ENCODE peak calls at places on chromosomes 11 and 22, in seven cellular contexts. M, S, U, X, W, Q and O are unnamed samples.
A peak's percentile ranks its signal among the peaks of the same experiment; 100 is the strongest.

GRCh38 chr11:74255741-74256369 is 55.6 kb downstream of the P4HA3 start:
- DNase-seq in M (peak; percentile 74), S (no peak), U (peak; percentile 77), X (peak; percentile 60), W (peak; percentile 48), Q (peak; percentile 58), O (peak; percentile 50)

GRCh38 chr11:70019576-70020011 is 58.5 kb upstream of the ANO1 start:
- DNase-seq in M (no peak), S (no peak), U (no peak), X (no peak), W (no peak), Q (no peak), O (no peak)

GRCh38 chr11:15742626-15743243 is 613.6 kb downstream of the SOX6 start:
- DNase-seq in M (no peak), S (no peak), U (no peak), X (no peak), W (no peak), Q (no peak), O (no peak)

GRCh38 chr22:33927752-33928151 is 7.5 kb upstream of the LARGE1 start:
- DNase-seq in M (no peak), S (no peak), U (no peak), X (no peak), W (no peak), Q (no peak), O (no peak)

GRCh38 chr11:113014262-113014661 is 53.0 kb downstream of the NCAM1 start:
- DNase-seq in M (no peak), S (no peak), U (no peak), X (no peak), W (no peak), Q (no peak), O (no peak)

GRCh38 chr22:23523746-23524145 is 56.3 kb downstream of the IGLL1 start:
- DNase-seq in M (no peak), S (no peak), U (peak; percentile 40), X (no peak), W (no peak), Q (peak; percentile 90), O (peak; percentile 13)

GRCh38 chr22:29060931-29061330 is 700 bp downstream of the C22orf31 start:
- DNase-seq in M (no peak), S (no peak), U (no peak), X (no peak), W (no peak), Q (no peak), O (no peak)

GRCh38 chr22:36065462-36065774 is 36.8 kb upstream of the RBFOX2 start:
- DNase-seq in M (no peak), S (no peak), U (no peak), X (no peak), W (no peak), Q (no peak), O (no peak)

GRCh38 chr22:49185312-49185969 is 642.2 kb downstream of the BRD1 start:
- DNase-seq in M (no peak), S (no peak), U (no peak), X (no peak), W (no peak), Q (no peak), O (peak; percentile 6)

GRCh38 chr22:49183208-49183825 is 644.4 kb downstream of the BRD1 start:
- DNase-seq in M (no peak), S (no peak), U (no peak), X (no peak), W (no peak), Q (no peak), O (peak; percentile 12)

GRCh38 chr22:49184736-49185135 is 642.9 kb downstream of the BRD1 start:
- DNase-seq in M (no peak), S (no peak), U (no peak), X (no peak), W (no peak), Q (no peak), O (peak; percentile 20)

GRCh38 chr22:49182416-49182815 is 645.3 kb downstream of the BRD1 start:
- DNase-seq in M (no peak), S (no peak), U (no peak), X (no peak), W (no peak), Q (no peak), O (peak; percentile 43)

DNA sequence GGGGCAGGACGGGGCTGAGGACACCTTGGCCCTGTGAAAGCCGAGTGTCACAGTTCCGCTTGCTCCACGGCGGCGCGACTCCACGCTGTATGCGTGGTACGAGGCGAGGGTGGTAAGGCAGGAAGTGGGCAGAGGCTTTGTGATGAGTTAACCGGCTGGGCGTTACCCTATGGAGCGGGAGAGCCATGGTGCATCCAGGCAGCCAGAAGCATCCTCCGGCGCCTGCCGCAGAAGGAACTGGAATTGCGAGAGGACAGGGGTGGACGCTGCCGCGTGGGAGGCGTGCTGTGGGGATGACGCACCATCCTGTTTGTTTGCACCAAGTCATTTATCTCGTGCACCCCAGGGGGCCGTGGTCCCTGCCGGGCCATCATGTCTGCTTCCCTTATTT is 643.9 kb downstream of the BRD1 start:
- DNase-seq in M (no peak), S (no peak), U (no peak), X (no peak), W (no peak), Q (no peak), O (peak; percentile 35)
- H3K9me3 ChIP-seq in M (peaks cover 3% of the 10 kb centered on the region), S (no peaks in the 10 kb centered on the region), U (no peaks in the 10 kb centered on the region), X (no peaks in the 10 kb centered on the region), W (no peaks in the 10 kb centered on the region), Q (no peaks in the 10 kb centered on the region), O (no peaks in the 10 kb centered on the region)

DNA sequence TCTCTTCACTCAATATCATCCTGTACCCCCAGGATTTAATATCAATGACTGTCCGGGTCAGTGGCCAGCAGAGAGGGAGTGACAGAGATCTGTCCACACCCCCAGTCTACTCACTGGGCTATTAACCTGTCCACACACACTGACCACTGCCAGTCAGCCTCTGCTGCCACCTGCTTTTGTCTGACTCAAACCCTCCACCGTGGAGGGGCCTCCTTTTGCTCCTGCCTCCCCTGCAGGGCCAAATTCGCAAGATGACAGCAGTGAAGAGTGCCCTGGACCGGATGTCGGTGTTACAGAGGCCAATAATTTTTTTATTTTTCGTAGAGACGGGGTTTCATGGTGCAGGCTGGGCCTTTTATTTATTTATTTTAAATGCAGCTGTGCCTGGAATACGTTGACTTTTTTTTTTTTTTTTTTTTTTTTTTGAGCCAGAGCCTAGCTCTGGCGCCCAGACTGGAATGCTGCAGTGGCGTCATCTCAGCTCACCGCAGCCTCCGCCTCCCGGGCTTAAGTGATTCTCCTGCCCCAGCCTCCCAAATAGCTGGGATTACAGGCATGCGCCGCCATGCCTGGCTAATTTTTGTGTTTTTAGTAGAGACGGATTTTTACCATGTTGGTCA is 5.1 kb downstream of the PDXP start:
- DNase-seq in M (no peak), S (no peak), U (no peak), X (no peak), W (no peak), Q (no peak), O (no peak)
- H3K27ac ChIP-seq in M (no peak overlapping the region), S (peak overlapping the region; percentile 13), U (no peak overlapping the region), X (no peak overlapping the region), W (no peak overlapping the region), Q (no peak overlapping the region), O (no peak overlapping the region)

DNA sequence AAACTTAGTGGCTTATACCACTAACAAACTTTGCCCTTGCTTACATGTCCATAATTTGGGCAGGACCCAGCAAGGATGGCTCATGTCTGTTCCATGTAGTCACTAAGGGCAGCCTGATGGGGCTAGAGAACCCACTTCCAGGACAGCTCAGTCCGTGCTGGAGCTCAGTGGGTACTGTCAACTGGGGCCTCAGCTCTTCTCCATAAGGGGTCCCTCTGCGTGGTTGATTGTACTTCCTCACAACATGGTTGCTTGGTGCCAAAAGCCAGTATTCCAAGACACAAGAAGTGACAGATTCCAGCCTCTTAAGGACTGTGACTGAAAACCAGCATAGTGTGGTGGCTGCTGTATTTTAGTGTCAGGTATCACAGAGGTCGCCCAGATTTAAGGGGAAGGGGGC is 675.2 kb downstream of the TBC1D22A start:
- DNase-seq in M (no peak), S (no peak), U (no peak), X (no peak), W (no peak), Q (no peak), O (no peak)
- H3K9me3 ChIP-seq in M (peaks cover 9% of the 10 kb centered on the region), S (peaks cover 4% of the 10 kb centered on the region), U (peaks cover 74% of the 10 kb centered on the region), X (no peaks in the 10 kb centered on the region), W (no peaks in the 10 kb centered on the region), Q (peaks cover 5% of the 10 kb centered on the region), O (peaks cover 7% of the 10 kb centered on the region)

GRCh38 chr11:103659138-103659734 is 377.2 kb upstream of the DDI1 start:
- DNase-seq in M (no peak), S (no peak), U (peak; percentile 58), X (no peak), W (no peak), Q (no peak), O (no peak)

GRCh38 chr11:103661185-103661584 is 375.3 kb upstream of the DDI1 start:
- DNase-seq in M (no peak), S (no peak), U (no peak), X (no peak), W (no peak), Q (no peak), O (no peak)

GRCh38 chr11:103652013-103652412 is 384.4 kb upstream of the DDI1 start:
- DNase-seq in M (no peak), S (no peak), U (no peak), X (no peak), W (no peak), Q (no peak), O (no peak)

GRCh38 chr11:103659743-103660142 is 376.7 kb upstream of the DDI1 start:
- DNase-seq in M (no peak), S (no peak), U (no peak), X (no peak), W (no peak), Q (no peak), O (no peak)

GRCh38 chr11:103656382-103656781 is 380.1 kb upstream of the DDI1 start:
- DNase-seq in M (no peak), S (no peak), U (no peak), X (no peak), W (no peak), Q (no peak), O (no peak)
- H3K27ac ChIP-seq in M (no peak overlapping the region), S (no peak overlapping the region), U (no peak overlapping the region), X (no peak overlapping the region), W (no peak overlapping the region), Q (no peak overlapping the region), O (no peak overlapping the region)

GRCh38 chr11:114615448-114616361 is 20.1 kb upstream of the NXPE4 start:
- DNase-seq in M (no peak), S (no peak), U (no peak), X (no peak), W (no peak), Q (no peak), O (no peak)

GRCh38 chr11:114610984-114611944 is 15.7 kb upstream of the NXPE4 start:
- DNase-seq in M (no peak), S (no peak), U (peak; percentile 9), X (no peak), W (peak; percentile 2), Q (no peak), O (no peak)

GRCh38 chr11:114610550-114610949 is 15.0 kb upstream of the NXPE4 start:
- DNase-seq in M (no peak), S (no peak), U (peak; percentile 5), X (no peak), W (peak; percentile 1), Q (no peak), O (no peak)

GRCh38 chr11:114614127-114614720 is 18.6 kb upstream of the NXPE4 start:
- DNase-seq in M (no peak), S (no peak), U (no peak), X (no peak), W (no peak), Q (no peak), O (no peak)

DNA sequence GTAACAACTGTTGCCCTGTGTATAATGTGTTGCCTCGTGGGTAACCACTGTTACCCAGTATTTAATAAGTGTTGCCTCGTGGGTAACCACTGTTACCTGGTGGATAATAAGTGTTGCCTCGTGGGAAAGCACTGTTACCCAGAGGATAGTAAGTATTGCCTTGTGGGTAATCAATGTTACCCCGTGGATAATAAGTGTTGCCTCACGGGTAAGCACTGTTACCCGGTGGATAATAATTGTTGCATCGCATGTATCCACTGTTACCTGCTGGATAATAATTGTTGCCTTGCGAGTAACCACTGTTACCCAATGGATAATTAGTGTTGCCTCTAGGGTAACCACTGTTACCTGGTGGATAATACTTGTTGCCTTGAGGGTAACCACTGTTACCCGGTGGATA is 17.1 kb upstream of the NXPE4 start:
- DNase-seq in M (no peak), S (no peak), U (no peak), X (no peak), W (peak; percentile 0), Q (no peak), O (no peak)
- H3K9me3 ChIP-seq in M (no peaks in the 10 kb centered on the region), S (no peaks in the 10 kb centered on the region), U (peaks cover 95% of the 10 kb centered on the region), X (peaks cover 3% of the 10 kb centered on the region), W (no peaks in the 10 kb centered on the region), Q (peaks cover 64% of the 10 kb centered on the region), O (no peaks in the 10 kb centered on the region)